ENCODE peak calls at places on chromosomes 3 and 15, in four cellular contexts. Q is fibroblast of lung, A is mammary epithelial cell, W is GM23248. I is an unnamed sample.

GRCh38 chr15:36426696-36427095 is 152.7 kb upstream of the CDIN1 start:
- DNase-seq in Q (peak), A (no peak), W (no peak), I (no peak)

GRCh38 chr3:127156651-127157050 is 36.3 kb upstream of the PRR23E start:
- DNase-seq in Q (no peak), A (no peak), W (no peak), I (no peak)

GRCh38 chr3:11548721-11549131 is 95.0 kb downstream of the VGLL4 start:
- DNase-seq in Q (peak), A (no peak), W (peak), I (no peak)

GRCh38 chr15:76968310-76968709 is 26.6 kb upstream of the PSTPIP1 start:
- DNase-seq in Q (no peak), A (peak), W (peak), I (no peak)

GRCh38 chr3:164458986-164459385 is 619.3 kb downstream of the SI start:
- DNase-seq in Q (no peak), A (no peak), W (peak), I (no peak)

GRCh38 chr3:124829175-124829818 is 57.9 kb downstream of the ITGB5 start:
- DNase-seq in Q (no peak), A (no peak), W (peak), I (no peak)

GRCh38 chr15:98718426-98719168 is 70.3 kb downstream of the IGF1R start:
- DNase-seq in Q (no peak), A (no peak), W (no peak), I (no peak)

GRCh38 chr15:58521293-58521991 is 89.7 kb downstream of the LIPC start:
- DNase-seq in Q (peak), A (peak), W (peak), I (peak)

GRCh38 chr3:3699816-3700633 is 99.2 kb upstream of the LRRN1 start:
- DNase-seq in Q (no peak), A (peak), W (no peak), I (no peak)

GRCh38 chr3:5187920-5188418 is 462 bp downstream of the EDEM1 start:
- DNase-seq in Q (peak), A (peak), W (peak), I (peak)

GRCh38 chr15:25766421-25766820 is 96.7 kb downstream of the ATP10A start:
- DNase-seq in Q (no peak), A (no peak), W (no peak), I (no peak)

GRCh38 chr15:60485365-60485764 is 6.4 kb upstream of the ICE2 start:
- DNase-seq in Q (no peak), A (no peak), W (no peak), I (no peak)

GRCh38 chr3:170043506-170043905 is 5.7 kb downstream of the GPR160 start:
- DNase-seq in Q (no peak), A (no peak), W (no peak), I (no peak)

GRCh38 chr3:163939926-163940325 is 1138.4 kb downstream of the SI start:
- DNase-seq in Q (no peak), A (no peak), W (no peak), I (peak)

GRCh38 chr15:67914537-67915373 is 74.9 kb upstream of the RNU6-1 start:
- DNase-seq in Q (peak), A (no peak), W (peak), I (no peak)

DNA sequence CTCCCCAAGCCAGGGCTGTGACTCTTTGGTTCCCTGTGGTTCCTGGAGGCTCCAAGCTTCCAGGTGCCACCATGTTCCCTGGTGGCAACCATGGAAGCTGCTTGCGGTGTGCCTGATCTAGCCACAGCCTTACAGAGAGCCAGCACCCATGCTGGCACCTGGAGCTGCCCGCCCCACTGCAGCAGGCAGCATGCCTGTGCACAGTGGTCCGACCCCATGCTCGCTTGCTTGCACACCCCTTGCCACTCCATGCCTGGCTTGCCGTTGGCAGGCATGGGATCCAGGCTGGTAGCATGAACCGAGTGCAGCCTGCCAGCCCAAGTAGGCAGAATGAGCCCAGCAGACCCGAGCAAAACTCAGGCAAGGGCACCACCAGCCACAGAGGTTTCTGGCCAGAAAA is 53.9 kb downstream of the SLMAP start:
- DNase-seq in Q (no peak), A (no peak), W (no peak), I (no peak)
- TF ChIP-seq EZH2 in Q (no peak), A (no peak), W (no peak), I (no peak)

GRCh38 chr15:69031013-69032001 is 16.8 kb downstream of the NOX5 start:
- DNase-seq in Q (peak), A (no peak), W (peak), I (peak)
- TF ChIP-seq EZH2 in Q (no peak), A (no peak), W (no peak), I (no peak)

GRCh38 chr15:41969851-41970431 is 2.4 kb downstream of the EHD4 start:
- DNase-seq in Q (no peak), A (peak), W (no peak), I (peak)

GRCh38 chr15:41970456-41970855 is 1.9 kb downstream of the EHD4 start:
- DNase-seq in Q (no peak), A (no peak), W (no peak), I (no peak)

GRCh38 chr15:41972341-41973237 is at the start of gene EHD4:
- DNase-seq in Q (peak), A (peak), W (peak), I (peak)

GRCh38 chr15:41971089-41971892 is 1.1 kb downstream of the EHD4 start:
- DNase-seq in Q (peak), A (peak), W (peak), I (peak)

DNA sequence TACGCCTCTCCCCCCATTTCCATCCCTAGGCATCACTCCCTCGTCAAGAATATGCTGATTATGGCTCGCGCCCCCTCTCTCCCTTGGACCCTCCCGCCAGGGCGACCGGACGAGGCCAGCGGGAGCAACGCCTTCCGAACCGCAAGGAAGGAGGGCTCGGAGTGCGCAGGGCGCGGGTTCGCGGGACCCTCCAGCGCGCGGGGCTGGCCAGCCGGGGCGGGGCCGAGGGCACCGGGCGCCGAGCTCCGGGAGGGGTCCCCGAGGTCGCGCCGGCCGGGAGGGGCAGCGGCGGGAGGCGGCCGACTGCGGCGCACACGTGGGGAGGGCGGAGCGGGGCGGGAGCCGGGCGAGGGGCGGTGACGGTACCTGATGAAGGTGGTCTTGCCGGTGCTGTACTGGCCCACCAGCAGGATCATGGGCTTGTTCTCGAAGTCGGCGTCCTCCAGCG is 440 bp downstream of the EHD4 start:
- DNase-seq in Q (no peak), A (no peak), W (peak), I (no peak)
- TF ChIP-seq EZH2 in Q (no peak), A (no peak), W (no peak), I (no peak)

DNA sequence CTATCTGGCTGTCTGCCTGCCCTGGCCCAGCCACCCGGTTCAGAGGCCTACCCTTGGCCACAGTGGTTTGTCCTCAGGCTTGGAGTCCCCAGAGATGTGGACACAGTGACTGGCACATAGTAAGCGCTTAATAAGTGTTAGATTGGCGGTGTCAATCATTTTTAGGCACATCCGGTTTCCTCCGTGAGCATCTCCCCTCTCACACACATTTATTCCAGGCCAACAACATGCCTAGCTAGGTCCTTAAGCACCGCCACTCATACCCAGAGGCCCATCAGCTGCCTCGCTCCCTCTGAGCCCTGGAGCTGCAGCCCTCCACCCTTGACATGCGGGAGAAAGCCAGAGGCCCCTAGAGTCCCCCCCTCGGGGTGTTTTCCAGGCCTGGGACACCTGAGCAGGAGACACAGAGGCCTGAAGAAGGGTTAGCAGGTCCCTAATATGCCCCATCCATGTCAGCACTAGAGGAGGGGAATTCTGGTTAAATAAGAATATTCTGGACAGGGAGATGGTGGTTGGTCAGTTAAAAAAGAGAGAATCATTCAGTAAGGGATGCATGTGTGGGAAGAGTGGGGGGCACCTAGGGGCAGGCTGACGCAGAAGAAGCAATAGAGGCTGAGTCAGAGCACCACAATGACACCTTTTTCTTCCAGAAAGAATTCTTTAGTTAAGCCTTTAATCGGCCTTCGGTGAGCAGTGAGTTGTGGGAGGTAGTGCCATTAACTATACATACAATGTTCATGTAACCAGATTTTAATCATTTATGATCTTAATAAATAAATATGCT is 22.3 kb downstream of the NR2F2 start:
- DNase-seq in Q (peak), A (no peak), W (peak), I (no peak)
- TF ChIP-seq EZH2 in Q (no peak), A (no peak), W (no peak), I (no peak)

GRCh38 chr3:133531981-133532380 is 41.5 kb upstream of the CDV3 start:
- DNase-seq in Q (peak), A (no peak), W (peak), I (no peak)

GRCh38 chr3:133527306-133527705 is 46.2 kb upstream of the CDV3 start:
- DNase-seq in Q (peak), A (no peak), W (peak), I (no peak)

GRCh38 chr3:133525435-133525834 is 48.1 kb upstream of the CDV3 start:
- DNase-seq in Q (peak), A (no peak), W (no peak), I (no peak)

GRCh38 chr3:133532951-133533350 is 40.5 kb upstream of the CDV3 start:
- DNase-seq in Q (peak), A (no peak), W (peak), I (no peak)

GRCh38 chr3:133529809-133530208 is 43.7 kb upstream of the CDV3 start:
- DNase-seq in Q (no peak), A (no peak), W (no peak), I (no peak)
- TF ChIP-seq EZH2 in Q (no peak), A (no peak), W (no peak), I (no peak)

DNA sequence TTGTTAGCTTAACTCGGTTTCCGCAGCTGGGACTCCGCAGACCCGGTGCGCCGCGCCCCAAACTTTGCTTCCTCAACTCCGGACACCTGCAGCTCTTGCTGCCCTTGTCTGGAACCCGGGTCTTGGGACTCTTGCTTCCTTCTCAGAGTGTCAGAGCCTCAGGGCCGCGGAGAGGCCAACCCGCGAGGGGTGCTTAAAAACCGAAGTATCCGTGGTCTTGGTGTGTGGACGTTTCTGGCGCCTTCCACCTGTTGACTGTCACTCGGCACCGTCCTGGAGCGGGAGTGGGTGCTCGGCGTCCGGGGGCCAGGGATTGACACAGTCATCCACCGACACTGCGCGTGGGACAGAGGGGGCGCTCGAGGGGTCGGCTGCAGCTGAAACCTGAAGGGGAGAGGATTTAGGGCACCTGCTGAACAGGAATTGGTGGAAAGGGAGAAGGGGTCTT is 386 bp downstream of the SQOR start:
- DNase-seq in Q (no peak), A (no peak), W (peak), I (peak)
- TF ChIP-seq EZH2 in Q (no peak), A (no peak), W (no peak), I (no peak)

I was measured in A673.